ENCODE peak calls at places on chromosomes 7 and 10, in five cellular contexts. L is nephron progenitor cell; I is fibroblast of mammary gland; D is activated CD8-positive, alpha-beta memory T cell treated with anti-CD3 and anti-CD28 coated beads for 4 hours; R is EH. C is an unnamed sample.

GRCh38 chr7:44305564-44306507 is 19.6 kb downstream of the CAMK2B start:
- DNase-seq in L (no peak), I (no peak), D (no peak), R (no peak), C (no peak)

GRCh38 chr7:139572704-139573395 is 49.4 kb downstream of the CLEC2L start:
- DNase-seq in L (no peak), I (no peak), D (no peak), R (no peak), C (no peak)

GRCh38 chr10:29253096-29254029 is 35.5 kb upstream of the LYZL1 start:
- DNase-seq in L (no peak), I (peak; percentile 59), D (no peak), R (no peak), C (no peak)

GRCh38 chr7:148584154-148584827 is 6.3 kb upstream of the C7orf33 start:
- DNase-seq in L (no peak), I (no peak), D (no peak), R (no peak), C (no peak)

GRCh38 chr10:21953585-21954057 is 49.9 kb downstream of the DNAJC1 start:
- DNase-seq in L (no peak), I (peak; percentile 60), D (no peak), R (peak; percentile 44), C (peak; percentile 54)

GRCh38 chr10:34731885-34732701 is 83.0 kb downstream of the PARD3 start:
- DNase-seq in L (no peak), I (peak; percentile 70), D (no peak), R (peak; percentile 69), C (no peak)

GRCh38 chr7:28575241-28575643 is 162.9 kb downstream of the CREB5 start:
- DNase-seq in L (no peak), I (peak; percentile 64), D (no peak), R (peak; percentile 36), C (no peak)

GRCh38 chr7:149188213-149188612 is 7.1 kb upstream of the ZNF282 start:
- DNase-seq in L (no peak), I (no peak), D (no peak), R (no peak), C (no peak)

GRCh38 chr10:88783734-88784133 is 18.8 kb upstream of the LIPM start:
- DNase-seq in L (no peak), I (peak; percentile 47), D (no peak), R (peak; percentile 33), C (no peak)

GRCh38 chr10:131943021-131943814 is 38.5 kb downstream of the BNIP3 start:
- DNase-seq in L (peak; percentile 35), I (peak; percentile 31), D (no peak), R (no peak), C (peak; percentile 15)

GRCh38 chr10:74924251-74924954 is 98.0 kb downstream of the KAT6B start:
- DNase-seq in L (no peak), I (peak; percentile 98), D (no peak), R (peak; percentile 97), C (no peak)

GRCh38 chr10:80471715-80472233 is 17.7 kb downstream of the TSPAN14 start:
- DNase-seq in L (no peak), I (no peak), D (no peak), R (no peak), C (no peak)

GRCh38 chr7:81484266-81484665 is 285.6 kb downstream of the HGF start:
- DNase-seq in L (peak; percentile 30), I (peak; percentile 87), D (no peak), R (peak; percentile 95), C (no peak)

GRCh38 chr7:5417106-5418071 is 6.2 kb downstream of the TNRC18 start:
- DNase-seq in L (no peak), I (no peak), D (no peak), R (peak; percentile 66), C (no peak)

GRCh38 chr10:112446055-112446854 is 459 bp downstream of the ZDHHC6 start:
- DNase-seq in L (no peak), I (peak; percentile 47), D (no peak), R (peak; percentile 30), C (peak; percentile 29)